ENCODE peak calls at places on chromosomes 7 and 10, in six cellular contexts. K, L, N, D, T and W are unnamed samples. For H3K27me3 and H3K4me1, the result is how much of the 10 kb centered on the place peaks cover.

GRCh38 chr10:70672993-70673928 is 955 bp downstream of the ADAMTS14 start:
- DNase-seq in K (no peak), L (peak), N (no peak), D (peak), T (peak), W (peak)

GRCh38 chr7:73844848-73845460 is 2.6 kb upstream of the METTL27 start:
- DNase-seq in K (no peak), L (peak), N (no peak), D (peak), T (no peak), W (no peak)

GRCh38 chr10:23918090-23918704 is 290.7 kb upstream of the KIAA1217 start:
- DNase-seq in K (no peak), L (no peak), N (no peak), D (no peak), T (peak), W (no peak)

GRCh38 chr10:28637346-28637745 is 40.0 kb upstream of the BAMBI start:
- DNase-seq in K (no peak), L (no peak), N (no peak), D (no peak), T (no peak), W (no peak)

GRCh38 chr7:28405662-28406061 is 6.7 kb upstream of the CREB5 start:
- DNase-seq in K (no peak), L (peak), N (no peak), D (peak), T (no peak), W (no peak)

GRCh38 chr10:612696-613095 is 76.8 kb downstream of the DIP2C start:
- DNase-seq in K (peak), L (no peak), N (no peak), D (no peak), T (no peak), W (no peak)

GRCh38 chr7:133029463-133029862 is 52.4 kb downstream of the CHCHD3 start:
- DNase-seq in K (no peak), L (no peak), N (no peak), D (no peak), T (no peak), W (no peak)

GRCh38 chr10:15751048-15751447 is 31.3 kb upstream of the ITGA8 start:
- DNase-seq in K (no peak), L (no peak), N (no peak), D (no peak), T (no peak), W (no peak)

GRCh38 chr10:120949511-120950102 is 98.4 kb downstream of the WDR11 start:
- DNase-seq in K (no peak), L (peak), N (no peak), D (no peak), T (no peak), W (no peak)

GRCh38 chr10:59361659-59362183 is 628 bp downstream of the FAM13C start:
- DNase-seq in K (no peak), L (peak), N (no peak), D (peak), T (no peak), W (no peak)

DNA sequence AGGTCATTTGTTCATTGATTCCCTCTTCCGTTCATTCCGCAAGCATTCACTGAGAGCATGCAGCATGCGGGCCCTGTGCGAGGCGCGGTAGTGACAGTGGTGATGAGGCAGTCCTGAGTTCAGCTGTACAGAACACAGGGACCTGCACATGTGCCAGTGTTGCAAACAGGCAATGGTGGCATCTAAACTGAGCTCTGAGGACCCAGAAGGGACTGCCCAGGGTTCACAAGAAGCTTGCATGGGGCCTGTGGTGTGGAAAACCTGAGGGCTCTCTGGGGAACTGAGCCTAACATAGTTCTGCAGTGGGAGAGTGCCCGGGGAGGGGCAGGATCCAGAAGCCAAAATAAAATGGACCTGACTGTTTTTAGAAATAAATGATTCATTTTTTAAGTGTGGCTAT is 13.2 kb downstream of the ZNF488 start:
- DNase-seq in K (peak), L (no peak), N (no peak), D (no peak), T (no peak), W (no peak)
- H3K27me3 ChIP-seq in K (under half), L (under half), N (under half), D (under half), T (under half), W (under half)

GRCh38 chr7:120920034-120920433 is 30.5 kb upstream of the ING3 start:
- DNase-seq in K (no peak), L (no peak), N (no peak), D (no peak), T (no peak), W (no peak)
- H3K4me1 ChIP-seq in K (under half), L (under half), N (under half), D (under half), T (under half), W (under half)

GRCh38 chr10:126066491-126066890 is 170.1 kb downstream of the FANK1 start:
- DNase-seq in K (no peak), L (no peak), N (no peak), D (no peak), T (no peak), W (no peak)

GRCh38 chr10:126063353-126063791 is 167.0 kb downstream of the FANK1 start:
- DNase-seq in K (no peak), L (peak), N (no peak), D (no peak), T (no peak), W (no peak)

GRCh38 chr10:126068357-126068756 is 172.0 kb downstream of the FANK1 start:
- DNase-seq in K (no peak), L (no peak), N (no peak), D (no peak), T (no peak), W (no peak)

GRCh38 chr10:126064512-126064911 is 168.1 kb downstream of the FANK1 start:
- DNase-seq in K (no peak), L (no peak), N (no peak), D (no peak), T (no peak), W (no peak)

GRCh38 chr10:126065751-126066150 is 169.4 kb downstream of the FANK1 start:
- DNase-seq in K (no peak), L (no peak), N (no peak), D (no peak), T (no peak), W (no peak)
- H3K27me3 ChIP-seq in K (under half), L (under half), N (under half), D (under half), T (under half), W (under half)

GRCh38 chr7:336810-337566 is 47.0 kb downstream of the FOXL3 start:
- DNase-seq in K (no peak), L (no peak), N (no peak), D (no peak), T (peak), W (no peak)

GRCh38 chr7:334618-335357 is 44.8 kb downstream of the FOXL3 start:
- DNase-seq in K (no peak), L (no peak), N (no peak), D (no peak), T (no peak), W (no peak)

GRCh38 chr7:337567-337951 is 47.6 kb downstream of the FOXL3 start:
- DNase-seq in K (no peak), L (no peak), N (no peak), D (no peak), T (peak), W (no peak)

GRCh38 chr7:333399-333776 is 43.4 kb downstream of the FOXL3 start:
- DNase-seq in K (no peak), L (peak), N (no peak), D (peak), T (peak), W (peak)

GRCh38 chr7:335358-336148 is 45.6 kb downstream of the FOXL3 start:
- DNase-seq in K (no peak), L (no peak), N (no peak), D (no peak), T (no peak), W (no peak)
- H3K4me1 ChIP-seq in K (under half), L (under half), N (under half), D (under half), T (under half), W (under half)

GRCh38 chr7:2517004-2517403 is 2.6 kb upstream of the LFNG start:
- DNase-seq in K (no peak), L (peak), N (no peak), D (no peak), T (no peak), W (no peak)
- H3K27me3 ChIP-seq in K (under half), L (under half), N (under half), D (under half), T (under half), W (under half)

GRCh38 chr7:135168489-135169140 is 1.9 kb downstream of the CYREN start:
- DNase-seq in K (no peak), L (no peak), N (no peak), D (no peak), T (no peak), W (no peak)

GRCh38 chr7:135169141-135169935 is 1.2 kb downstream of the CYREN start:
- DNase-seq in K (no peak), L (peak), N (peak), D (peak), T (peak), W (no peak)

GRCh38 chr7:135170223-135170997 is at the start of gene CYREN:
- DNase-seq in K (peak), L (peak), N (peak), D (peak), T (peak), W (peak)

GRCh38 chr7:135168001-135168400 is 2.5 kb downstream of the CYREN start:
- DNase-seq in K (no peak), L (no peak), N (peak), D (peak), T (no peak), W (no peak)

DNA sequence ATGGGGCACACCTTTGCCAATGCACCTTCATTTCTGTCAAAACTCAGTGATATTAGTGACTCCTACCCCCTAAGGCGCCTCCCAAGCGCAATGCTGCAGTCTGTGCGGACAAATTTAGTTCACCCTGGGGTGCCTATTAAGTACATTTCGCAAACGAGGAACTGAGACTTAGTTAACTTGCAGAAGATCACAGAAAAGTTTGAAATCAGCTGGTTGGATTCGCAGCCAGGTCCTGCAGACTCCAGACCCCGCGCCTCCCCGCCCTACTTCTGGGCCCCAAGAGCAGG is 628 bp downstream of the CYREN start:
- DNase-seq in K (no peak), L (no peak), N (no peak), D (no peak), T (no peak), W (no peak)
- H3K4me1 ChIP-seq in K (under half), L (under half), N (under half), D (under half), T (under half), W (under half)

DNA sequence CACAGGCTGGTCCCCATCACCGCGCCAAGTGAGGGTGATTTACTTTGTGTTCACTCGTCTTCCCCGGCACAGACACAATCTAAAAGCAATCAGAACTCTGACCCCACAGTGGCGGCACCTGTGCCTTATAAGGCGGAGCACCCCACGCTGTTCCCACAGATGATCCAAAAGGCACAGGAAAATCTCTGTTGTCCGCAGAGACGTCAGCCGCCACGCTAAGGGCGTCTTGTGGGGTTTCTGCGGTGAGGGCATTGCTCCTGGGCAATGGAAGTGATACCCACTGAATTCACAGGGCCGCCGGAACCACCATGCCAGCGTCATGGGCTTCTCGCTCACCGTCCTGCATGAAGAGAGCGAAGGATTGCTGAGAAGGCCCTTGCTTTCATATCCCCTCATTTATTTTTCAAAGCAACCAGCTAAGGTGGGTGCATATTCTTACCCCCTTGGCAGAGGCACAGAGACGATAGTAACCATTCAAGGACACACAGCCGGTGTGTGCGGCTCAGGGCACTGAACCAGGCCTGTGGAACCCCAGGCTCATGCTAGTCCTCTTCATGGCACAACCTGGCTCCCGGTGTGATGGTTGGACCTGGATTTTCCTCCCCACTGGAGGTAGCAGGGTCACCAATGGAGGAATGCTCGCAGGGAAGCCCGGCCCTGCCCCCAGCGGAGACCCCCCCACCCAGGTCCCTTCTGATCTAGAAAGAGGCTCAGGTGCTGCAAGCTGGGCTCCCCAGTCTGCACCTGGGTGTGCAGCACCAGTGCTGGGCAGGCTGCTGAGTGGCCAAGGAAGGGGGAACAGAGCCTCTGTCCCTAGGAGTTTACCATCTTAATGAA is 279.0 kb downstream of the TCERG1L start:
- DNase-seq in K (no peak), L (no peak), N (no peak), D (no peak), T (no peak), W (no peak)
- H3K27me3 ChIP-seq in K (under half), L (under half), N (under half), D (under half), T (under half), W (under half)